ENCODE peak calls at places on chromosome 9, in six cellular contexts. W is GM12878; K is HCT116; Y is CD8-positive, alpha-beta T cell; N is PC-3; I is adrenal gland. L is an unnamed sample. For H3K9me3, the result is how much of the 10 kb centered on the place peaks cover.

GRCh38 chr9:110776207-110776606 is 107.6 kb downstream of the MUSK start:
- DNase-seq in W (no peak), K (no peak), Y (no peak), N (no peak), I (no peak), L (no peak)

GRCh38 chr9:94639996-94640376 is 668 bp upstream of the FBP1 start:
- DNase-seq in W (no peak), K (no peak), Y (no peak), N (peak), I (no peak), L (no peak)

GRCh38 chr9:3804148-3804547 is 278.3 kb upstream of the RFX3 start:
- DNase-seq in W (no peak), K (no peak), Y (no peak), N (no peak), I (no peak), L (no peak)

GRCh38 chr9:27382308-27382707 is 85.4 kb upstream of the EQTN start:
- DNase-seq in W (no peak), K (no peak), Y (no peak), N (no peak), I (no peak), L (no peak)

GRCh38 chr9:120382453-120382852 is 197.5 kb downstream of the CDK5RAP2 start:
- DNase-seq in W (no peak), K (no peak), Y (no peak), N (no peak), I (no peak), L (no peak)

GRCh38 chr9:89602978-89603628 is 1.7 kb upstream of the GADD45G start:
- DNase-seq in W (peak), K (peak), Y (peak), N (peak), I (peak), L (peak)

GRCh38 chr9:34047864-34048729 is 590 bp downstream of the UBAP2 start:
- DNase-seq in W (no peak), K (peak), Y (peak), N (peak), I (peak), L (peak)

GRCh38 chr9:113657765-113658564 is 194.4 kb downstream of the RGS3 start:
- DNase-seq in W (peak), K (peak), Y (peak), N (peak), I (peak), L (peak)

GRCh38 chr9:127735530-127736176 is 559 bp upstream of the TOR2A start:
- DNase-seq in W (no peak), K (no peak), Y (no peak), N (no peak), I (no peak), L (no peak)

GRCh38 chr9:118929317-118929716 is 439.9 kb downstream of the BRINP1 start:
- DNase-seq in W (no peak), K (no peak), Y (no peak), N (no peak), I (no peak), L (no peak)

GRCh38 chr9:34195143-34195542 is 16.3 kb downstream of the UBAP1 start:
- DNase-seq in W (no peak), K (no peak), Y (no peak), N (no peak), I (no peak), L (no peak)

GRCh38 chr9:14096182-14096922 is 217.6 kb downstream of the NFIB start:
- DNase-seq in W (no peak), K (no peak), Y (no peak), N (no peak), I (no peak), L (no peak)

GRCh38 chr9:121998513-121999049 is 94.5 kb downstream of the TTLL11 start:
- DNase-seq in W (no peak), K (no peak), Y (no peak), N (no peak), I (no peak), L (no peak)

GRCh38 chr9:109478665-109479380 is 19.3 kb downstream of the PTPN3 start:
- DNase-seq in W (no peak), K (no peak), Y (no peak), N (no peak), I (no peak), L (no peak)

GRCh38 chr9:14326264-14326826 is 12.4 kb upstream of the NFIB start:
- DNase-seq in W (no peak), K (no peak), Y (no peak), N (peak), I (no peak), L (no peak)

DNA sequence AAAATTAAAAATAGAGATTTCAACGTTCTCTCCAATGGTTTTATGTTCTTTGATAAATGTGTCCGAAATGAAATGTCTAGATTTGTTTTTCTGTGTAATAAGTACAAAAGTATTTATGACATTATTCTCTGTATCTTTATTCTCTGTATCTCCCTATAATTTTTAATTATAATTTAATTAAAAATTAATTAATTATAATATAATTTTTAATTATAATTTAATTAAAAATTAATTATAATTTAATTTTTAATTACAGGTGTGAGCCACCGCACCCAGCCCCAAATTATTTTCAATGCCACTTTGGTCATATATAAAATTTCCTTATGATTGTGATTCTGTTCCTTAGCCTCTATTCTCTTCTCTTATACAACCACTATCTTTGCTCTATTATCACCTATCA is 28.2 kb downstream of the SPATA31C2 start:
- DNase-seq in W (no peak), K (no peak), Y (no peak), N (no peak), I (no peak), L (no peak)
- H3K9me3 ChIP-seq in W (under half), K (under half), Y (under half), N (under half), I (under half), L (under half)

GRCh38 chr9:2720179-2720654 is 2.9 kb downstream of the KCNV2 start:
- DNase-seq in W (no peak), K (no peak), Y (no peak), N (no peak), I (no peak), L (no peak)

GRCh38 chr9:2718001-2718697 is 839 bp downstream of the KCNV2 start:
- DNase-seq in W (no peak), K (no peak), Y (no peak), N (no peak), I (no peak), L (no peak)

GRCh38 chr9:2717385-2717784 is at the start of gene KCNV2:
- DNase-seq in W (no peak), K (no peak), Y (no peak), N (no peak), I (no peak), L (no peak)

GRCh38 chr9:2722715-2723114 is 5.4 kb downstream of the KCNV2 start:
- DNase-seq in W (no peak), K (no peak), Y (no peak), N (no peak), I (no peak), L (no peak)

GRCh38 chr9:2718698-2719033 is 1.4 kb downstream of the KCNV2 start:
- DNase-seq in W (no peak), K (no peak), Y (no peak), N (no peak), I (no peak), L (no peak)
- H3K9me3 ChIP-seq in W (under half), K (under half), Y (under half), N (under half), I (under half), L (under half)

GRCh38 chr9:65426231-65426630 is 141.2 kb upstream of the FOXD4L5 start:
- DNase-seq in W (no peak), K (no peak), Y (no peak), N (no peak), I (no peak), L (no peak)
- H3K9me3 ChIP-seq in W (under half), K (under half), Y (under half), N (under half), I (under half), L (under half)

GRCh38 chr9:97903168-97903567 is 19.1 kb downstream of the TRMO start:
- DNase-seq in W (no peak), K (no peak), Y (no peak), N (no peak), I (no peak), L (no peak)
- H3K9me3 ChIP-seq in W (under half), K (under half), Y (under half), N (under half), I (under half), L (under half)

GRCh38 chr9:79847074-79847473 is 275.3 kb downstream of the TLE4 start:
- DNase-seq in W (no peak), K (no peak), Y (no peak), N (no peak), I (no peak), L (no peak)
- H3K9me3 ChIP-seq in W (under half), K (under half), Y (under half), N (under half), I (under half), L (under half)

GRCh38 chr9:96751815-96752214 is 26.1 kb downstream of the ZNF510 start:
- DNase-seq in W (no peak), K (no peak), Y (no peak), N (no peak), I (no peak), L (no peak)
- H3K9me3 ChIP-seq in W (under half), K (under half), Y (under half), N (under half), I (under half), L (under half)